ENCODE peak calls at places on chromosome 4, in four cellular contexts. Y is HepG2, B is H1, I is GM12878. C is an unnamed sample.

GRCh38 chr4:67535280-67535840 is 9.9 kb downstream of the CENPC start:
- DNase-seq in Y (no peak), I (no peak), B (no peak), C (no peak)

GRCh38 chr4:181897935-181898334 is 345.3 kb upstream of the TENM3 start:
- DNase-seq in B (no peak), Y (no peak), I (no peak), C (no peak)

GRCh38 chr4:119035941-119036737 is 99.5 kb upstream of the MYOZ2 start:
- DNase-seq in I (no peak), B (no peak), Y (no peak), C (no peak)

GRCh38 chr4:15702941-15703403 is at the start of gene BST1:
- DNase-seq in I (no peak), B (no peak), Y (no peak), C (no peak)

GRCh38 chr4:153955306-153955705 is 166.4 kb upstream of the SFRP2 start:
- DNase-seq in B (no peak), I (no peak), Y (no peak), C (no peak)

GRCh38 chr4:159655547-159655946 is 552.7 kb downstream of the RAPGEF2 start:
- DNase-seq in B (no peak), I (no peak), Y (no peak), C (no peak)

GRCh38 chr4:64230709-64231310 is 178.4 kb downstream of the TECRL start:
- DNase-seq in B (no peak), I (no peak), Y (no peak), C (no peak)

GRCh38 chr4:150283689-150284088 is 205.4 kb downstream of the DCLK2 start:
- DNase-seq in B (no peak), Y (no peak), I (no peak), C (no peak)

GRCh38 chr4:21386166-21386780 is 562.3 kb downstream of the KCNIP4 start:
- DNase-seq in B (no peak), Y (no peak), I (no peak), C (no peak)

GRCh38 chr4:41364871-41365270 is 108.1 kb downstream of the UCHL1 start:
- DNase-seq in I (no peak), B (no peak), Y (no peak), C (no peak)

GRCh38 chr4:95415346-95415771 is 133.4 kb downstream of the UNC5C start:
- DNase-seq in I (no peak), Y (no peak), B (no peak), C (no peak)

GRCh38 chr4:174929346-174929745 is 11.2 kb downstream of the ADAM29 start:
- DNase-seq in Y (no peak), B (no peak), I (no peak), C (no peak)

GRCh38 chr4:152886201-152886600 is 49.9 kb upstream of the FHDC1 start:
- DNase-seq in B (no peak), I (no peak), Y (no peak), C (no peak)

GRCh38 chr4:145781306-145781705 is 101.4 kb downstream of the C4orf51 start:
- DNase-seq in I (no peak), Y (no peak), B (no peak), C (no peak)

GRCh38 chr4:154254999-154255398 is 236.6 kb downstream of the DCHS2 start:
- DNase-seq in I (no peak), Y (no peak), B (no peak), C (no peak)

GRCh38 chr4:177530561-177530960 is 88.3 kb upstream of the AGA start:
- DNase-seq in Y (no peak), I (no peak), B (no peak), C (no peak)

GRCh38 chr4:74096265-74096980 is 2.6 kb downstream of the CXCL2 start:
- DNase-seq in Y (no peak), B (no peak), I (no peak), C (no peak)

GRCh38 chr4:150212927-150213326 is 134.7 kb downstream of the DCLK2 start:
- DNase-seq in I (no peak), Y (no peak), B (no peak), C (no peak)

GRCh38 chr4:110454456-110454855 is 21.5 kb upstream of the ENPEP start:
- DNase-seq in B (no peak), I (no peak), Y (no peak), C (no peak)

GRCh38 chr4:61373901-61374611 is 173.9 kb downstream of the ADGRL3 start:
- DNase-seq in Y (no peak), B (no peak), I (no peak), C (no peak)

GRCh38 chr4:55637272-55637820 is 1.2 kb upstream of the NMU start:
- DNase-seq in I (no peak), B (no peak), Y (no peak), C (no peak)

GRCh38 chr4:106019771-106020170 is 124.5 kb downstream of the NPNT start:
- DNase-seq in Y (no peak), I (no peak), B (no peak), C (no peak)

GRCh38 chr4:183287309-183287659 is 32.8 kb downstream of the CLDN22 start:
- DNase-seq in Y (no peak), B (no peak), I (no peak), C (no peak)

GRCh38 chr4:118410143-118410542 is 57.3 kb upstream of the PRSS12 start:
- DNase-seq in I (no peak), Y (no peak), B (no peak), C (no peak)

GRCh38 chr4:116361782-116362181 is 723.6 kb downstream of the TRAM1L1 start:
- DNase-seq in Y (peak; percentile 5), B (no peak), I (no peak), C (no peak)

GRCh38 chr4:151067316-151067715 is 32.1 kb upstream of the RPS3A start:
- DNase-seq in I (no peak), B (no peak), Y (no peak), C (no peak)

GRCh38 chr4:6869944-6870343 is 39.7 kb upstream of the TBC1D14 start:
- DNase-seq in I (no peak), Y (no peak), B (no peak), C (no peak)

GRCh38 chr4:98510757-98511517 is 147.5 kb downstream of the TSPAN5 start:
- DNase-seq in I (no peak), B (no peak), Y (no peak), C (no peak)

GRCh38 chr4:15234101-15234500 is 193.7 kb upstream of the C1QTNF7 start:
- DNase-seq in I (no peak), Y (no peak), B (no peak), C (no peak)

GRCh38 chr4:183249854-183250253 is 70.2 kb downstream of the CLDN22 start:
- DNase-seq in Y (peak; percentile 16), I (no peak), B (no peak), C (no peak)

GRCh38 chr4:77751764-77752163 is 67.4 kb downstream of the CNOT6L start:
- DNase-seq in I (no peak), Y (no peak), B (no peak), C (no peak)

GRCh38 chr4:15043226-15043625 is 40.9 kb downstream of the CPEB2 start:
- DNase-seq in I (no peak), B (no peak), Y (peak; percentile 24), C (no peak)

GRCh38 chr4:159977907-159978617 is 875.2 kb downstream of the RAPGEF2 start:
- DNase-seq in I (no peak), B (no peak), Y (no peak), C (no peak)

GRCh38 chr4:110533940-110534339 is 58.0 kb downstream of the ENPEP start:
- DNase-seq in Y (peak; percentile 74), I (no peak), B (no peak), C (no peak)

GRCh38 chr4:94455081-94455480 is 3.3 kb downstream of the PDLIM5 start:
- DNase-seq in I (no peak), B (no peak), Y (peak; percentile 68), C (no peak)

GRCh38 chr4:163378661-163379060 is 35.0 kb downstream of the NPY5R start:
- DNase-seq in I (no peak), Y (no peak), B (no peak), C (no peak)

GRCh38 chr4:130077275-130077674 is 981.3 kb downstream of the C4orf33 start:
- DNase-seq in B (no peak), I (no peak), Y (no peak), C (no peak)

GRCh38 chr4:8176547-8177399 is 18.2 kb upstream of the ABLIM2 start:
- DNase-seq in Y (peak; percentile 65), B (peak; percentile 67), I (no peak), C (peak; percentile 40)

DNA sequence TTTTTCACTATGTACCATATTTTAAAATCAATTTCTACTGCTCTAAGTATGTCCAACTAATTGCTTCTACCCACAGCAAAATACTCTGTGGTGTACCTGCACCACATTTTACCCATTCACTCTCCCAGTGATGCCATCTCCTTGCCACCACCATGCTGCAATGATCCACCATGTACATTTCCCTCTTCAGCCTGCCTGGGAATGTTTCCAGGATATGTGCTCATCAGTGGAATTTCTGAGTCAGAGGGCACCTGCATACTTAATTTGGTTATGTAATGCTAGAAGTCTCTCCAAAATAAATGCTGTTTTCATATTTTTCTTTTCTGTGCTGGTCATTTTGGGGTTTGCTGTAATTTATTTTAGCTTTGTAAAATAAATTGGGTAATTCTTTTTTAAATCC is 33.2 kb upstream of the OCIAD2 start:
- DNase-seq in I (no peak), Y (no peak), B (no peak), C (no peak)
- TF ChIP-seq YY1 in I (no peak), Y (no peak), B (no peak), C (no peak)

GRCh38 chr4:122602277-122603142 is 18.4 kb downstream of the IL21 start:
- DNase-seq in I (no peak), B (no peak), Y (peak; percentile 36), C (no peak)
- TF ChIP-seq SUZ12 in I (no peak), B (no peak), Y (no peak), C (no peak)

DNA sequence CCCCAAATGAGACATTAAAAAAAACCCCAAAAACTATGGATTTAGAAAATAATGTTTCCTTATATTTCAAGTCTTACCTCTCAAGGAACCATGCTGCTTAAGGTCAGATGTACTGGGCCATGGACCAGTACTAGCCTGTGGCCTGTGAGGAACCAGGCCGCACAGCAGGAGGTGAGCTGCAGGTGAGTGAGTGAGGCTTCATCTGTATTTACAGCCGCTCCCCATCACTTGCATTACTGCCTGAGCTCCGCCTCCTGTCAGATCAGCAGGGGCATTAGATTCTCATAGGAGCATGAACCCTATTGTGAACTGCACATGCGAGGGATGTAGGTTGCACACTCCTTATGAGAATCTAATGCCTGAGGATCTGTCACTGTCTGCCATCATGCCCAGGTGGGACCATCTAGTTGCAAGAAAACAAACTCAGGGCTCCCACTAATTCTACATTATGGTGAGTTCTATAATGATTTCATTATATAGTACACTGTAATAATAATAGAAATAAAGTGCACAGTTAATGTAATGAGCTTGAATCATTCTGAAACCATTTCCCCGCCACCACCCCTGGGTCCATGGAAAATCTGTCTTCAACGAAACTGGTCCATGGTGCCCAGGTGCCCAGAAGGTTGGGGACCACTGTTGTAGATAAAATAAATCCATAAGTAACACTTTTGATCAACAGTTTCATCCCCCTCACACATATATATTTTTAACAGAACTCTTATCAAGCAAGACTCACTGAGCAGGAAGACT is 105.3 kb upstream of the CBR4 start:
- DNase-seq in I (no peak), Y (no peak), B (no peak), C (no peak)
- TF ChIP-seq ZNF274 in I (no peak), Y (no peak), B (no peak), C (no peak)

GRCh38 chr4:188956566-188956965 is 817.3 kb downstream of the TRIML1 start:
- DNase-seq in Y (no peak), I (no peak), B (no peak), C (no peak)

GRCh38 chr4:188959424-188959823 is 820.2 kb downstream of the TRIML1 start:
- DNase-seq in I (no peak), B (no peak), Y (no peak), C (no peak)

GRCh38 chr4:188958346-188958745 is 819.1 kb downstream of the TRIML1 start:
- DNase-seq in I (no peak), B (no peak), Y (no peak), C (no peak)

GRCh38 chr4:188955066-188955465 is 815.8 kb downstream of the TRIML1 start:
- DNase-seq in B (no peak), I (no peak), Y (no peak), C (no peak)

GRCh38 chr4:188960411-188961093 is 821.3 kb downstream of the TRIML1 start:
- DNase-seq in Y (no peak), I (no peak), B (no peak), C (no peak)
- TF ChIP-seq YY1 in Y (no peak), I (no peak), B (no peak), C (no peak)